ENCODE peak calls at places on chromosomes 2 and 18, in ten cellular contexts. G is tibial artery, R is chondrocyte, T is PC-9, J is GM13976, A is ovary, E is PC-3, X is GM20000, F is RWPE1, U is HFF-Myc. K is an unnamed sample.

GRCh38 chr2:121949271-121949670 is 193.8 kb downstream of the TSN start:
- DNase-seq in G (no peak), R (no peak), T (no peak), J (no peak), A (no peak), E (no peak), X (no peak), F (no peak), U (no peak), K (no peak)

GRCh38 chr2:75074708-75075107 is 116.3 kb downstream of the POLE4 start:
- DNase-seq in G (no peak), R (no peak), T (no peak), J (no peak), A (no peak), E (no peak), X (no peak), F (no peak), U (no peak), K (no peak)

GRCh38 chr18:23071285-23071684 is 64.0 kb upstream of the CABLES1 start:
- DNase-seq in G (no peak), R (no peak), T (no peak), J (peak; percentile 79), A (no peak), E (no peak), X (peak; percentile 77), F (no peak), U (peak; percentile 37), K (no peak)

GRCh38 chr18:57644540-57644939 is 22.9 kb upstream of the NARS1 start:
- DNase-seq in G (no peak), R (no peak), T (no peak), J (no peak), A (no peak), E (peak; percentile 41), X (no peak), F (no peak), U (no peak), K (peak; percentile 50)

GRCh38 chr2:96734899-96735585 is 4.8 kb downstream of the LMAN2L start:
- DNase-seq in G (no peak), R (no peak), T (no peak), J (no peak), A (peak; percentile 58), E (no peak), X (no peak), F (no peak), U (no peak), K (no peak)

GRCh38 chr2:180046776-180047175 is 39.7 kb upstream of the CWC22 start:
- DNase-seq in G (no peak), R (no peak), T (no peak), J (no peak), A (no peak), E (no peak), X (no peak), F (no peak), U (no peak), K (peak; percentile 50)

GRCh38 chr2:189049709-189050108 is 75.5 kb downstream of the COL3A1 start:
- DNase-seq in G (no peak), R (no peak), T (no peak), J (no peak), A (no peak), E (no peak), X (no peak), F (no peak), U (no peak), K (peak; percentile 36)

GRCh38 chr2:211351998-211352397 is 795.6 kb downstream of the CPS1 start:
- DNase-seq in G (no peak), R (no peak), T (peak; percentile 5), J (no peak), A (no peak), E (peak; percentile 46), X (no peak), F (peak; percentile 6), U (no peak), K (no peak)

GRCh38 chr2:9331704-9332103 is 91.6 kb downstream of the ITGB1BP1 start:
- DNase-seq in G (no peak), R (no peak), T (no peak), J (no peak), A (no peak), E (no peak), X (no peak), F (no peak), U (no peak), K (no peak)

GRCh38 chr2:25594991-25595390 is 78.4 kb downstream of the DTNB start:
- DNase-seq in G (no peak), R (no peak), T (no peak), J (no peak), A (no peak), E (no peak), X (no peak), F (no peak), U (no peak), K (no peak)

GRCh38 chr18:2707559-2708168 is 52.1 kb downstream of the SMCHD1 start:
- DNase-seq in G (no peak), R (no peak), T (no peak), J (no peak), A (no peak), E (no peak), X (no peak), F (no peak), U (no peak), K (no peak)

GRCh38 chr18:48854780-48855179 is 96.0 kb downstream of the SMAD7 start:
- DNase-seq in G (no peak), R (no peak), T (no peak), J (no peak), A (no peak), E (no peak), X (no peak), F (no peak), U (no peak), K (no peak)

GRCh38 chr2:21415234-21415633 is 291.5 kb downstream of the TDRD15 start:
- DNase-seq in G (no peak), R (no peak), T (no peak), J (no peak), A (no peak), E (no peak), X (no peak), F (no peak), U (no peak), K (no peak)
- TF ChIP-seq CTCF in G (no peak), R (no peak), T (no peak), J (no peak), A (no peak), E (no peak), X (no peak), F (no peak), U (no peak), K (no peak)

GRCh38 chr2:151032741-151033152 is 228.9 kb downstream of the RBM43 start:
- DNase-seq in G (no peak), R (no peak), T (no peak), J (no peak), A (no peak), E (peak; percentile 84), X (no peak), F (no peak), U (peak; percentile 99), K (peak; percentile 94)
- TF ChIP-seq CTCF in G (no peak), R (no peak), T (no peak), J (no peak), A (no peak), E (no peak), X (no peak), F (no peak), U (no peak), K (no peak)

DNA sequence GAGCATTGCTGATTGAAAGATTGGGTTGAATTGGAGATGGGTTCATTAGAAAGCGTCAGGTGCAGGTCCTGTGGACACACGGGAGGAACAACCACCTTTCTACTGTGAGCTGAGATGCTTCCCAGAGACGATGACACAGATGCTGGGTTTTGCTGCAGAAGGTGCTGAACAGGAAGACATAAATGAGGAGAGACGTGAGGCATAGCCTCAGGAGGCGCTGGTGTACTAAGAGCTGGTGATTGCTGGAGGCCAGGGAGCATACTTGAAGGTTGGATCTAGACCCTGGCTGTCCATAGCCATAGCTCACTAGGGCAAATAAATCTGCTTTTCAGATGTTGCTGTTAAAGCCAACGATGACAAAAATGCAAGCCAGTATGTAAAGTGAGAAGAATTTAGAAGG is 153.6 kb downstream of the SOX11 start:
- DNase-seq in G (no peak), R (no peak), T (no peak), J (no peak), A (no peak), E (no peak), X (no peak), F (no peak), U (no peak), K (no peak)
- TF ChIP-seq CTCF in G (no peak), R (no peak), T (no peak), J (no peak), A (no peak), E (no peak), X (no peak), F (no peak), U (no peak), K (no peak)

GRCh38 chr2:71690231-71690834 is 237.0 kb downstream of the DYSF start:
- DNase-seq in G (peak; percentile 44), R (peak; percentile 40), T (no peak), J (no peak), A (peak; percentile 6), E (no peak), X (no peak), F (no peak), U (no peak), K (no peak)
- TF ChIP-seq CTCF in G (no peak), R (no peak), T (no peak), J (no peak), A (no peak), E (no peak), X (no peak), F (no peak), U (no peak), K (no peak)

DNA sequence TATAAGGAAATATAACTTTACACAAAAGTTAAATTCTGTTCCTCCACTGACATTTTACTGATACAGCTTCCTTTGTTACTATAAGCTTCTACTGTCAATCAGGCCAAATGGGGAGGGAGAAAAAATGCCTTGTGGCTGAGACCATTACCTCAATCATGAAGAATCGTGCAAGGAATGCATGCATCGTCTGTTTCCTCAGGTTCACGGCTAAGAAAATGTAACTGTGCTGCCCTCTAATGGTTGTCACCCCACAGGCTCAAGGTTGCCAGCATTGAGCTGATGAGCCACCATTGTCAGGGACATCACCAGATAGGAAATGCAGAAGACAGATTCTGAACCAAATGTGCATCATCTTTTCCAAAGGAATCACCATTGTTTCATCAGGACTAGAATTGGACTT is 426.9 kb downstream of the CDH2 start:
- DNase-seq in G (no peak), R (no peak), T (peak; percentile 2), J (peak; percentile 7), A (no peak), E (peak; percentile 77), X (peak; percentile 4), F (peak; percentile 12), U (peak; percentile 21), K (no peak)
- TF ChIP-seq CTCF in G (no peak), R (peak; percentile 92), T (peak; percentile 27), J (peak; percentile 23), A (no peak), E (peak; percentile 84), X (peak; percentile 12), F (no peak), U (peak; percentile 69), K (peak; percentile 56)